ENCODE peak calls at places on chromosomes 13 and 19, in five cellular contexts. One of them, this sample, is unnamed.

GRCh38 chr19:3804429-3804828 is 18.2 kb upstream of the MATK start:
- DNase-seq in H9: no peak
- DNase-seq in H1: no peak
- DNase-seq in neuronal stem cell: no peak
- DNase-seq in mesenchymal stem cell: no peak
- DNase-seq in this sample: no peak

GRCh38 chr13:107770541-107770940 is 444.8 kb downstream of the LIG4 start:
- DNase-seq in H9: no peak
- DNase-seq in neuronal stem cell: peak
- DNase-seq in mesenchymal stem cell: no peak
- DNase-seq in H1: no peak
- DNase-seq in this sample: no peak

GRCh38 chr19:4891066-4891465 is 11.6 kb downstream of the ARRDC5 start:
- DNase-seq in H9: no peak
- DNase-seq in H1: no peak
- DNase-seq in neuronal stem cell: no peak
- DNase-seq in mesenchymal stem cell: no peak
- DNase-seq in this sample: no peak

GRCh38 chr19:50051964-50052363 is 26.2 kb downstream of the ZNF473 start:
- DNase-seq in neuronal stem cell: no peak
- DNase-seq in mesenchymal stem cell: no peak
- DNase-seq in H9: no peak
- DNase-seq in H1: no peak
- DNase-seq in this sample: peak

GRCh38 chr13:28185256-28185655 is 46.9 kb downstream of the PAN3 start:
- DNase-seq in H9: no peak
- DNase-seq in mesenchymal stem cell: no peak
- DNase-seq in neuronal stem cell: no peak
- DNase-seq in H1: no peak
- DNase-seq in this sample: no peak

GRCh38 chr13:46721054-46721453 is 75.9 kb downstream of the ESD start:
- DNase-seq in mesenchymal stem cell: peak
- DNase-seq in H9: no peak
- DNase-seq in neuronal stem cell: peak
- DNase-seq in H1: no peak
- DNase-seq in this sample: peak

GRCh38 chr13:50936681-50937080 is 27.1 kb downstream of the RNASEH2B start:
- DNase-seq in H1: no peak
- DNase-seq in mesenchymal stem cell: peak
- DNase-seq in neuronal stem cell: no peak
- DNase-seq in H9: no peak
- DNase-seq in this sample: no peak

GRCh38 chr13:99926014-99926731 is 45.4 kb downstream of the ZIC5 start:
- DNase-seq in neuronal stem cell: no peak
- DNase-seq in mesenchymal stem cell: no peak
- DNase-seq in H9: no peak
- DNase-seq in H1: no peak
- DNase-seq in this sample: peak

GRCh38 chr13:19586904-19587634 is 25.7 kb upstream of the TPTE2 start:
- DNase-seq in mesenchymal stem cell: no peak
- DNase-seq in H1: no peak
- DNase-seq in H9: no peak
- DNase-seq in neuronal stem cell: no peak
- DNase-seq in this sample: peak

GRCh38 chr13:92734068-92734467 is 492.5 kb upstream of the GPC6 start:
- DNase-seq in H9: no peak
- DNase-seq in mesenchymal stem cell: no peak
- DNase-seq in H1: no peak
- DNase-seq in neuronal stem cell: no peak
- DNase-seq in this sample: no peak

GRCh38 chr13:19153782-19154450 is 27.7 kb downstream of the TUBA3C start:
- DNase-seq in H1: no peak
- DNase-seq in H9: no peak
- DNase-seq in neuronal stem cell: no peak
- DNase-seq in mesenchymal stem cell: no peak
- DNase-seq in this sample: peak

GRCh38 chr13:35695411-35695810 is 218.9 kb upstream of the MAB21L1 start:
- DNase-seq in H1: no peak
- DNase-seq in neuronal stem cell: no peak
- DNase-seq in mesenchymal stem cell: no peak
- DNase-seq in H9: peak
- DNase-seq in this sample: no peak

GRCh38 chr13:79516590-79516989 is 35.6 kb downstream of the NDFIP2 start:
- DNase-seq in mesenchymal stem cell: no peak
- DNase-seq in neuronal stem cell: no peak
- DNase-seq in H1: no peak
- DNase-seq in H9: no peak
- DNase-seq in this sample: no peak

GRCh38 chr13:25494708-25495411 is 123.1 kb downstream of the ATP8A2 start:
- DNase-seq in mesenchymal stem cell: no peak
- DNase-seq in H9: no peak
- DNase-seq in neuronal stem cell: no peak
- DNase-seq in H1: no peak
- DNase-seq in this sample: no peak

GRCh38 chr19:46481947-46482346 is 10.6 kb upstream of the PNMA8A start:
- DNase-seq in mesenchymal stem cell: no peak
- DNase-seq in H9: no peak
- DNase-seq in H1: no peak
- DNase-seq in neuronal stem cell: no peak
- DNase-seq in this sample: no peak

GRCh38 chr13:109271991-109272454 is 514.4 kb downstream of the IRS2 start:
- DNase-seq in H1: no peak
- DNase-seq in neuronal stem cell: no peak
- DNase-seq in mesenchymal stem cell: peak
- DNase-seq in H9: no peak
- DNase-seq in this sample: peak

GRCh38 chr13:114065141-114065925 is 67.1 kb downstream of the RASA3 start:
- DNase-seq in H9: peak
- DNase-seq in neuronal stem cell: no peak
- DNase-seq in mesenchymal stem cell: peak
- DNase-seq in H1: peak
- DNase-seq in this sample: peak

GRCh38 chr19:16371540-16371986 is 46.9 kb downstream of the KLF2 start:
- DNase-seq in H9: no peak
- DNase-seq in mesenchymal stem cell: no peak
- DNase-seq in neuronal stem cell: no peak
- DNase-seq in H1: no peak
- DNase-seq in this sample: no peak

GRCh38 chr13:31887311-31887710 is 144.3 kb upstream of the FRY start:
- DNase-seq in H1: no peak
- DNase-seq in H9: no peak
- DNase-seq in mesenchymal stem cell: no peak
- DNase-seq in neuronal stem cell: no peak
- DNase-seq in this sample: peak

DNA sequence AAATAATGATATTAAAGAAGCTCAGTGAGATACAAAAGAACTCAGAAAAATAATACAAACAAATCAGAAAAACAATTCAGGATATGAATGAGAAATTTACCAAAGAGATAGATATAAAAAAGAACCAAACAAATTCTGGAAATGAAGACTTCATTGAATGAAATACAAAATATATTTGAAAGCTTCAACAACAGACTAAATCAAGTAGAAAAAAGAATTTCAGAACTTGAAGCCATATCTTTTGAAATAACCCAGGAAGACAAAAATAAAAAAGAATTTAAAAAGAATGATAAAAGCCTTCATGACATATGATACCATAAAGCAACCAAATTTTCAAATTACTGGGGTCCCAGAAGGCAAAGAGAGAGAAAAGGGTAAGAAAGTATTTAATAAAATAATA is 9.6 kb downstream of the LEUTX start:
- DNase-seq in mesenchymal stem cell: no peak
- DNase-seq in H1: no peak
- DNase-seq in H9: no peak
- DNase-seq in neuronal stem cell: no peak
- DNase-seq in this sample: no peak
- H2BK12ac ChIP-seq in mesenchymal stem cell: no peak
- H2BK12ac ChIP-seq in H1: no peak
- H2BK12ac ChIP-seq in H9: no peak
- H2BK12ac ChIP-seq in neuronal stem cell: no peak
- H2BK12ac ChIP-seq in this sample: no peak

GRCh38 chr19:55284405-55285058 is 735 bp downstream of the BRSK1 start:
- DNase-seq in mesenchymal stem cell: no peak
- DNase-seq in neuronal stem cell: no peak
- DNase-seq in H9: peak
- DNase-seq in H1: peak
- DNase-seq in this sample: no peak

GRCh38 chr19:55285225-55285890 is 1.6 kb downstream of the BRSK1 start:
- DNase-seq in mesenchymal stem cell: no peak
- DNase-seq in H1: no peak
- DNase-seq in H9: no peak
- DNase-seq in neuronal stem cell: no peak
- DNase-seq in this sample: no peak

GRCh38 chr19:55283548-55284393 is at the start of gene BRSK1:
- DNase-seq in neuronal stem cell: peak
- DNase-seq in mesenchymal stem cell: peak
- DNase-seq in H9: peak
- DNase-seq in H1: peak
- DNase-seq in this sample: no peak

GRCh38 chr19:55287361-55288079 is 3.7 kb downstream of the BRSK1 start:
- DNase-seq in H1: no peak
- DNase-seq in neuronal stem cell: no peak
- DNase-seq in H9: no peak
- DNase-seq in mesenchymal stem cell: no peak
- DNase-seq in this sample: no peak

GRCh38 chr19:55289117-55289796 is 5.5 kb downstream of the BRSK1 start:
- DNase-seq in neuronal stem cell: no peak
- DNase-seq in H9: no peak
- DNase-seq in H1: no peak
- DNase-seq in mesenchymal stem cell: no peak
- DNase-seq in this sample: no peak
- H3K27ac ChIP-seq in neuronal stem cell: no peak
- H3K27ac ChIP-seq in H9: no peak
- H3K27ac ChIP-seq in H1: no peak
- H3K27ac ChIP-seq in mesenchymal stem cell: no peak
- H3K27ac ChIP-seq in this sample: no peak

DNA sequence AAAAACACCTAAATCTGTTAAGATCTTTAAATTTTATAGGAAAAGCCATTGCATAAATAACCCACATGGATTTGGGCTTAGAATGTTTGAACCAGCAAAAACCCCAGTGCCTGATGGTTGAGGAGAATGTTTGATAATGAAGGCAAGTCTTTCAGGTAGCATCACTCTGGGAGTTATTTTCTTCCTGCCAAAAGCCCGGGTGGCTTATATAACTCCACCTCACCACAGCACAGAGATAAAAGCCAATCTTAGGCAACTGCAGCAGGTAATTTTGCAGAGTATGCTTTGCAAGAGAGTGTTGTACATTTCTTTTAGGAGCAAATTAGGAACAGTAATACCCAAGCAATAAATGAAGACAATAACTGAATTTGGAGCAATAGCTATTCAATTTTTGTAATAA is 7.8 kb upstream of the WASF3 start:
- DNase-seq in H9: no peak
- DNase-seq in mesenchymal stem cell: no peak
- DNase-seq in H1: no peak
- DNase-seq in neuronal stem cell: no peak
- DNase-seq in this sample: no peak
- H2BK12ac ChIP-seq in H9: no peak
- H2BK12ac ChIP-seq in mesenchymal stem cell: no peak
- H2BK12ac ChIP-seq in H1: no peak
- H2BK12ac ChIP-seq in neuronal stem cell: no peak
- H2BK12ac ChIP-seq in this sample: no peak

GRCh38 chr19:1046836-1047695 is 7.2 kb downstream of the ABCA7 start:
- DNase-seq in mesenchymal stem cell: no peak
- DNase-seq in H1: no peak
- DNase-seq in H9: peak
- DNase-seq in neuronal stem cell: no peak
- DNase-seq in this sample: no peak

GRCh38 chr19:1046117-1046626 is 6.3 kb downstream of the ABCA7 start:
- DNase-seq in mesenchymal stem cell: no peak
- DNase-seq in neuronal stem cell: no peak
- DNase-seq in H9: peak
- DNase-seq in H1: no peak
- DNase-seq in this sample: no peak

GRCh38 chr19:1042689-1043511 is 3.0 kb downstream of the ABCA7 start:
- DNase-seq in neuronal stem cell: no peak
- DNase-seq in mesenchymal stem cell: no peak
- DNase-seq in H1: no peak
- DNase-seq in H9: peak
- DNase-seq in this sample: no peak

GRCh38 chr19:1047696-1048147 is 7.8 kb downstream of the ABCA7 start:
- DNase-seq in H1: peak
- DNase-seq in H9: peak
- DNase-seq in neuronal stem cell: no peak
- DNase-seq in mesenchymal stem cell: no peak
- DNase-seq in this sample: no peak

GRCh38 chr19:1045247-1045603 is 5.3 kb downstream of the ABCA7 start:
- DNase-seq in H1: peak
- DNase-seq in neuronal stem cell: no peak
- DNase-seq in H9: peak
- DNase-seq in mesenchymal stem cell: peak
- DNase-seq in this sample: peak
- H3K27ac ChIP-seq in H1: no peak
- H3K27ac ChIP-seq in neuronal stem cell: no peak
- H3K27ac ChIP-seq in H9: no peak
- H3K27ac ChIP-seq in mesenchymal stem cell: no peak
- H3K27ac ChIP-seq in this sample: no peak

GRCh38 chr19:13990085-13990484 is 16.0 kb downstream of the RFX1 start:
- DNase-seq in neuronal stem cell: no peak
- DNase-seq in H1: no peak
- DNase-seq in mesenchymal stem cell: no peak
- DNase-seq in H9: no peak
- DNase-seq in this sample: no peak
- H2BK12ac ChIP-seq in neuronal stem cell: no peak
- H2BK12ac ChIP-seq in H1: peak
- H2BK12ac ChIP-seq in mesenchymal stem cell: no peak
- H2BK12ac ChIP-seq in H9: no peak
- H2BK12ac ChIP-seq in this sample: no peak

GRCh38 chr13:74930402-74931165 is 551.4 kb downstream of the TBC1D4 start:
- DNase-seq in H1: no peak
- DNase-seq in mesenchymal stem cell: peak
- DNase-seq in neuronal stem cell: no peak
- DNase-seq in H9: no peak
- DNase-seq in this sample: no peak
- H3K27ac ChIP-seq in H1: no peak
- H3K27ac ChIP-seq in mesenchymal stem cell: no peak
- H3K27ac ChIP-seq in neuronal stem cell: no peak
- H3K27ac ChIP-seq in H9: no peak
- H3K27ac ChIP-seq in this sample: no peak

DNA sequence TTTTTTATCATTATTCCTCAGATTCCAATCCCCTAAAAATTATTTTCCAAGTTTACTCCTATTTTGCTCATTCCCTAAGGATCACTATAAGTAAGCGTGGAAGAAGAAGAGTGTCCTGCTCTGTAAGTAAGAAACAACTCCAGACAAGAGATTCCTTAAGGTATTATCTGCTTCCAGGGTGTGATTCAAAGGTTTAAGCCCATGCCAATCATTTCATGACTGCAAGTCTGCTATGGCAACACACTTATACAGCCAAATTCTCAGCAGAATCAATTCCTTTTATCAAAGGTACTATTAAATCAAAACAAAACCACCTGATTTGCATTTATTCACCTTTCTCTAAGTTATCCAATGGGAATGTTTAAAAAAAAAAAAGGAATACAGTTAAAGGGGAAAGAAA is 43.7 kb downstream of the FOXO1 start:
- DNase-seq in mesenchymal stem cell: no peak
- DNase-seq in H1: no peak
- DNase-seq in neuronal stem cell: no peak
- DNase-seq in H9: no peak
- DNase-seq in this sample: peak
- H2BK12ac ChIP-seq in mesenchymal stem cell: no peak
- H2BK12ac ChIP-seq in H1: no peak
- H2BK12ac ChIP-seq in neuronal stem cell: no peak
- H2BK12ac ChIP-seq in H9: no peak
- H2BK12ac ChIP-seq in this sample: no peak

This sample was measured in trophoblast cell.